ENCODE peak calls at places on chromosomes 11 and 22, in six cellular contexts. One of them, this sample, is unnamed.

GRCh38 chr11:2369320-2369719 is 7.8 kb upstream of the CD81 start:
- DNase-seq in neuronal stem cell: no peak
- DNase-seq in IMR-90: no peak
- DNase-seq in H1: no peak
- DNase-seq in H9: no peak
- DNase-seq in trophoblast cell: no peak
- DNase-seq in this sample: no peak

GRCh38 chr11:18853086-18853720 is 61.6 kb upstream of the PTPN5 start:
- DNase-seq in neuronal stem cell: no peak
- DNase-seq in IMR-90: peak
- DNase-seq in H1: peak
- DNase-seq in H9: peak
- DNase-seq in trophoblast cell: peak
- DNase-seq in this sample: peak

GRCh38 chr11:123568367-123568870 is 86.0 kb downstream of the SCN3B start:
- DNase-seq in neuronal stem cell: no peak
- DNase-seq in IMR-90: no peak
- DNase-seq in H1: no peak
- DNase-seq in H9: no peak
- DNase-seq in trophoblast cell: no peak
- DNase-seq in this sample: no peak

GRCh38 chr11:16936643-16937042 is 77.6 kb downstream of the PLEKHA7 start:
- DNase-seq in neuronal stem cell: no peak
- DNase-seq in IMR-90: no peak
- DNase-seq in H1: no peak
- DNase-seq in H9: no peak
- DNase-seq in trophoblast cell: peak
- DNase-seq in this sample: no peak

GRCh38 chr11:69489031-69489745 is 7.7 kb downstream of the LINC01488 start:
- DNase-seq in neuronal stem cell: no peak
- DNase-seq in IMR-90: no peak
- DNase-seq in H1: no peak
- DNase-seq in H9: no peak
- DNase-seq in trophoblast cell: peak
- DNase-seq in this sample: no peak

GRCh38 chr11:1333860-1334259 is 24.4 kb upstream of the TOLLIP start:
- DNase-seq in neuronal stem cell: no peak
- DNase-seq in IMR-90: no peak
- DNase-seq in H1: no peak
- DNase-seq in H9: no peak
- DNase-seq in trophoblast cell: no peak
- DNase-seq in this sample: no peak

GRCh38 chr22:46971141-46971775 is 208.8 kb downstream of the TBC1D22A start:
- DNase-seq in neuronal stem cell: no peak
- DNase-seq in IMR-90: peak
- DNase-seq in H1: no peak
- DNase-seq in H9: no peak
- DNase-seq in trophoblast cell: peak
- DNase-seq in this sample: peak

GRCh38 chr11:62137276-62137861 is 13.6 kb downstream of the INCENP start:
- DNase-seq in neuronal stem cell: no peak
- DNase-seq in IMR-90: no peak
- DNase-seq in H1: no peak
- DNase-seq in H9: no peak
- DNase-seq in trophoblast cell: no peak
- DNase-seq in this sample: no peak

GRCh38 chr11:119084663-119085522 is at the start of gene HMBS:
- DNase-seq in neuronal stem cell: peak
- DNase-seq in IMR-90: peak
- DNase-seq in H1: peak
- DNase-seq in H9: peak
- DNase-seq in trophoblast cell: peak
- DNase-seq in this sample: peak

GRCh38 chr11:11821899-11822298 is 19.9 kb upstream of the USP47 start:
- DNase-seq in neuronal stem cell: no peak
- DNase-seq in IMR-90: peak
- DNase-seq in H1: no peak
- DNase-seq in H9: no peak
- DNase-seq in trophoblast cell: no peak
- DNase-seq in this sample: no peak

GRCh38 chr11:47148903-47149535 is 27.7 kb downstream of the ARFGAP2 start:
- DNase-seq in neuronal stem cell: no peak
- DNase-seq in IMR-90: peak
- DNase-seq in H1: no peak
- DNase-seq in H9: no peak
- DNase-seq in trophoblast cell: no peak
- DNase-seq in this sample: peak

GRCh38 chr22:22507743-22508273 is 734 bp downstream of the ZNF280B start:
- DNase-seq in neuronal stem cell: no peak
- DNase-seq in IMR-90: no peak
- DNase-seq in H1: no peak
- DNase-seq in H9: no peak
- DNase-seq in trophoblast cell: peak
- DNase-seq in this sample: no peak

GRCh38 chr11:131767421-131767820 is 397.0 kb downstream of the NTM start:
- DNase-seq in neuronal stem cell: no peak
- DNase-seq in IMR-90: peak
- DNase-seq in H1: no peak
- DNase-seq in H9: no peak
- DNase-seq in trophoblast cell: no peak
- DNase-seq in this sample: peak

GRCh38 chr11:129960216-129961214 is 42.1 kb downstream of the PRDM10 start:
- DNase-seq in neuronal stem cell: no peak
- DNase-seq in IMR-90: peak
- DNase-seq in H1: no peak
- DNase-seq in H9: no peak
- DNase-seq in trophoblast cell: peak
- DNase-seq in this sample: peak

GRCh38 chr11:33266418-33267215 is 9.4 kb downstream of the HIPK3 start:
- DNase-seq in neuronal stem cell: no peak
- DNase-seq in IMR-90: peak
- DNase-seq in H1: no peak
- DNase-seq in H9: no peak
- DNase-seq in trophoblast cell: peak
- DNase-seq in this sample: peak

GRCh38 chr22:31286360-31287255 is 5.7 kb downstream of the PIK3IP1 start:
- DNase-seq in neuronal stem cell: no peak
- DNase-seq in IMR-90: no peak
- DNase-seq in H1: no peak
- DNase-seq in H9: no peak
- DNase-seq in trophoblast cell: no peak
- DNase-seq in this sample: peak

GRCh38 chr11:60952742-60953170 is 780 bp upstream of the SLC15A3 start:
- DNase-seq in neuronal stem cell: no peak
- DNase-seq in IMR-90: no peak
- DNase-seq in H1: no peak
- DNase-seq in H9: no peak
- DNase-seq in trophoblast cell: no peak
- DNase-seq in this sample: no peak
- H3K9ac ChIP-seq in neuronal stem cell: no peak
- H3K9ac ChIP-seq in IMR-90: peak
- H3K9ac ChIP-seq in H1: no peak
- H3K9ac ChIP-seq in H9: no peak
- H3K9ac ChIP-seq in trophoblast cell: no peak
- H3K9ac ChIP-seq in this sample: peak

GRCh38 chr22:37139762-37140161 is 10.0 kb downstream of the IL2RB start:
- DNase-seq in neuronal stem cell: no peak
- DNase-seq in IMR-90: no peak
- DNase-seq in H1: no peak
- DNase-seq in H9: no peak
- DNase-seq in trophoblast cell: no peak
- DNase-seq in this sample: no peak
- H4K91ac ChIP-seq in neuronal stem cell: no peak
- H4K91ac ChIP-seq in IMR-90: no peak
- H4K91ac ChIP-seq in H1: no peak
- H4K91ac ChIP-seq in H9: no peak
- H4K91ac ChIP-seq in trophoblast cell: no peak
- H4K91ac ChIP-seq in this sample: no peak

GRCh38 chr22:38260760-38261477 is 11.9 kb downstream of the TMEM184B start:
- DNase-seq in neuronal stem cell: peak
- DNase-seq in IMR-90: peak
- DNase-seq in H1: no peak
- DNase-seq in H9: no peak
- DNase-seq in trophoblast cell: no peak
- DNase-seq in this sample: no peak
- H3K9ac ChIP-seq in neuronal stem cell: no peak
- H3K9ac ChIP-seq in IMR-90: peak
- H3K9ac ChIP-seq in H1: no peak
- H3K9ac ChIP-seq in H9: no peak
- H3K9ac ChIP-seq in trophoblast cell: no peak
- H3K9ac ChIP-seq in this sample: peak

GRCh38 chr11:116853461-116854073 is 16.1 kb upstream of the APOA1 start:
- DNase-seq in neuronal stem cell: no peak
- DNase-seq in IMR-90: peak
- DNase-seq in H1: no peak
- DNase-seq in H9: no peak
- DNase-seq in trophoblast cell: peak
- DNase-seq in this sample: peak

GRCh38 chr11:116857316-116857715 is 19.9 kb upstream of the APOA1 start:
- DNase-seq in neuronal stem cell: no peak
- DNase-seq in IMR-90: peak
- DNase-seq in H1: no peak
- DNase-seq in H9: no peak
- DNase-seq in trophoblast cell: peak
- DNase-seq in this sample: no peak

GRCh38 chr11:116856423-116856822 is 19.0 kb upstream of the APOA1 start:
- DNase-seq in neuronal stem cell: no peak
- DNase-seq in IMR-90: no peak
- DNase-seq in H1: no peak
- DNase-seq in H9: no peak
- DNase-seq in trophoblast cell: no peak
- DNase-seq in this sample: no peak

GRCh38 chr11:116857936-116858335 is 20.5 kb upstream of the APOA1 start:
- DNase-seq in neuronal stem cell: no peak
- DNase-seq in IMR-90: no peak
- DNase-seq in H1: no peak
- DNase-seq in H9: no peak
- DNase-seq in trophoblast cell: peak
- DNase-seq in this sample: no peak

GRCh38 chr11:116855413-116855812 is 18.0 kb upstream of the APOA1 start:
- DNase-seq in neuronal stem cell: no peak
- DNase-seq in IMR-90: no peak
- DNase-seq in H1: no peak
- DNase-seq in H9: no peak
- DNase-seq in trophoblast cell: no peak
- DNase-seq in this sample: no peak
- H4K91ac ChIP-seq in neuronal stem cell: no peak
- H4K91ac ChIP-seq in IMR-90: no peak
- H4K91ac ChIP-seq in H1: no peak
- H4K91ac ChIP-seq in H9: no peak
- H4K91ac ChIP-seq in trophoblast cell: no peak
- H4K91ac ChIP-seq in this sample: no peak

GRCh38 chr11:45886816-45887520 is 1.5 kb downstream of the MAPK8IP1 start:
- DNase-seq in neuronal stem cell: no peak
- DNase-seq in IMR-90: no peak
- DNase-seq in H1: no peak
- DNase-seq in H9: no peak
- DNase-seq in trophoblast cell: no peak
- DNase-seq in this sample: no peak

GRCh38 chr11:45887587-45887986 is 2.1 kb downstream of the MAPK8IP1 start:
- DNase-seq in neuronal stem cell: no peak
- DNase-seq in IMR-90: no peak
- DNase-seq in H1: no peak
- DNase-seq in H9: no peak
- DNase-seq in trophoblast cell: no peak
- DNase-seq in this sample: no peak

GRCh38 chr11:45884596-45885185 is 760 bp upstream of the MAPK8IP1 start:
- DNase-seq in neuronal stem cell: no peak
- DNase-seq in IMR-90: no peak
- DNase-seq in H1: no peak
- DNase-seq in H9: no peak
- DNase-seq in trophoblast cell: no peak
- DNase-seq in this sample: no peak

GRCh38 chr11:45885921-45886721 is 670 bp downstream of the MAPK8IP1 start:
- DNase-seq in neuronal stem cell: no peak
- DNase-seq in IMR-90: no peak
- DNase-seq in H1: peak
- DNase-seq in H9: peak
- DNase-seq in trophoblast cell: no peak
- DNase-seq in this sample: no peak

DNA sequence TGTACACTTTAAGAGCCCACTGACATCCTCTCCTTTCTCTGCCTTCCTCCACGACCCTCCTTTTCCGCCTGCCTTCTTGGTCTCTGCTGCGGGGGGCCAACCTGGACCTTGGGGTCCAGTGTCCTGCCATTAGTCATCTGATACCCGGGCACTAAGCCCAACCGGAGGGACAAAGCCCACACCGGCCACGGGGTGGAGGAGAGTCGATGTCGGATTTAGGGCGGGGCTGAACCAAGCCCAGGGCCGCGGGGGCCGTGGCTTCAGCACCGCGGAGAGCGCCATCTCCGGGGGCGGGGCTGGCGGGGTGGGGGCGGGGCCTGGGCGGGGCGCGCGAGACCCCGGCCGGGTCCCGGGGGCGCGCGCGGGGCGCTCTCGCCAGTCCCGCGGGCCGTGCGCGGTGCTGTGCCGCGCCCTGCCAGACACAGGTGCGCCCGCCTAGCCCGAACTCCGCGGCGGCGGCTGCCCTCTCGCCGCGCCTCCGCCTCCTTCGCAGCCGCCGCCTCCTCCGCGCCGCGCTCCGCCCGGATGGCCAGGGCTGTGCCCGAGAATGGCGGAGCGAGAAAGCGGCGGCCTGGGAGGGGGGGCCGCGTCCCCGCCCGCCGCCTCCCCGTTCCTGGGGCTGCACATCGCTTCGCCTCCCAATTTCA is at the start of gene MAPK8IP1:
- DNase-seq in neuronal stem cell: peak
- DNase-seq in IMR-90: no peak
- DNase-seq in H1: peak
- DNase-seq in H9: peak
- DNase-seq in trophoblast cell: peak
- DNase-seq in this sample: peak
- H3K9ac ChIP-seq in neuronal stem cell: peak
- H3K9ac ChIP-seq in IMR-90: no peak
- H3K9ac ChIP-seq in H1: peak
- H3K9ac ChIP-seq in H9: no peak
- H3K9ac ChIP-seq in trophoblast cell: no peak
- H3K9ac ChIP-seq in this sample: no peak

GRCh38 chr11:86060544-86060943 is 8.3 kb downstream of the PICALM start:
- DNase-seq in neuronal stem cell: no peak
- DNase-seq in IMR-90: no peak
- DNase-seq in H1: no peak
- DNase-seq in H9: no peak
- DNase-seq in trophoblast cell: no peak
- DNase-seq in this sample: no peak

GRCh38 chr11:86061483-86061882 is 7.4 kb downstream of the PICALM start:
- DNase-seq in neuronal stem cell: no peak
- DNase-seq in IMR-90: no peak
- DNase-seq in H1: no peak
- DNase-seq in H9: no peak
- DNase-seq in trophoblast cell: no peak
- DNase-seq in this sample: no peak

GRCh38 chr11:86064236-86064803 is 4.6 kb downstream of the PICALM start:
- DNase-seq in neuronal stem cell: no peak
- DNase-seq in IMR-90: peak
- DNase-seq in H1: no peak
- DNase-seq in H9: no peak
- DNase-seq in trophoblast cell: no peak
- DNase-seq in this sample: peak

GRCh38 chr11:86063536-86063935 is 5.3 kb downstream of the PICALM start:
- DNase-seq in neuronal stem cell: no peak
- DNase-seq in IMR-90: no peak
- DNase-seq in H1: no peak
- DNase-seq in H9: no peak
- DNase-seq in trophoblast cell: no peak
- DNase-seq in this sample: peak

GRCh38 chr11:86062719-86063118 is 6.2 kb downstream of the PICALM start:
- DNase-seq in neuronal stem cell: no peak
- DNase-seq in IMR-90: no peak
- DNase-seq in H1: no peak
- DNase-seq in H9: no peak
- DNase-seq in trophoblast cell: no peak
- DNase-seq in this sample: peak
- H4K91ac ChIP-seq in neuronal stem cell: no peak
- H4K91ac ChIP-seq in IMR-90: no peak
- H4K91ac ChIP-seq in H1: no peak
- H4K91ac ChIP-seq in H9: no peak
- H4K91ac ChIP-seq in trophoblast cell: no peak
- H4K91ac ChIP-seq in this sample: no peak